ENCODE peak calls at places on chromosomes 16 and 17, in four cellular contexts. M is K562, D is HepG2, Z is GM12878. G is an unnamed sample.

GRCh38 chr16:28166394-28167208 is 45.2 kb downstream of the XPO6 start:
- DNase-seq in M (no peak), D (peak; percentile 52), Z (no peak), G (no peak)

GRCh38 chr17:67435122-67435521 is 58.0 kb downstream of the PITPNC1 start:
- DNase-seq in M (no peak), D (peak; percentile 10), Z (no peak), G (no peak)

GRCh38 chr16:72311426-72311825 is 139.5 kb upstream of the PMFBP1 start:
- DNase-seq in M (no peak), D (no peak), Z (no peak), G (no peak)

GRCh38 chr17:28008526-28008925 is 34.0 kb upstream of the NLK start:
- DNase-seq in M (peak; percentile 66), D (peak; percentile 16), Z (no peak), G (peak; percentile 28)

GRCh38 chr17:67059372-67059771 is 15.0 kb downstream of the CACNG1 start:
- DNase-seq in M (no peak), D (no peak), Z (no peak), G (no peak)

GRCh38 chr17:60959011-60959410 is 281.4 kb downstream of the BCAS3 start:
- DNase-seq in M (no peak), D (no peak), Z (no peak), G (no peak)

GRCh38 chr17:62703776-62704380 is 76.4 kb downstream of the MRC2 start:
- DNase-seq in M (peak; percentile 78), D (no peak), Z (no peak), G (peak; percentile 88)

GRCh38 chr16:86836503-86837125 is 258.3 kb downstream of the FOXL1 start:
- DNase-seq in M (no peak), D (no peak), Z (no peak), G (no peak)

GRCh38 chr17:47686276-47686635 is 7.7 kb upstream of the TBKBP1 start:
- DNase-seq in M (no peak), D (no peak), Z (no peak), G (no peak)

GRCh38 chr16:68368602-68368944 is 57.8 kb downstream of the PRMT7 start:
- DNase-seq in M (no peak), D (no peak), Z (no peak), G (no peak)

GRCh38 chr17:16301963-16302855 is 51.1 kb downstream of the CENPV start:
- DNase-seq in M (no peak), D (no peak), Z (no peak), G (no peak)

GRCh38 chr17:46896991-46897390 is 26.0 kb upstream of the GOSR2 start:
- DNase-seq in M (no peak), D (no peak), Z (no peak), G (no peak)

GRCh38 chr16:55526448-55526847 is 17.6 kb downstream of the LPCAT2 start:
- DNase-seq in M (no peak), D (no peak), Z (no peak), G (no peak)

GRCh38 chr16:30761427-30761927 is 385 bp downstream of the CFAP119 start:
- DNase-seq in M (peak; percentile 58), D (no peak), Z (no peak), G (peak; percentile 64)

GRCh38 chr17:61345825-61346628 is 53.6 kb upstream of the TBX2 start:
- DNase-seq in M (no peak), D (no peak), Z (no peak), G (no peak)

GRCh38 chr16:73993878-73994277 is 302.7 kb upstream of the PSMD7 start:
- DNase-seq in M (no peak), D (no peak), Z (no peak), G (no peak)

GRCh38 chr17:57906910-57907309 is 48.3 kb downstream of the CUEDC1 start:
- DNase-seq in M (no peak), D (peak; percentile 88), Z (no peak), G (no peak)

GRCh38 chr16:22320572-22321339 is 23.5 kb downstream of the POLR3E start:
- DNase-seq in M (no peak), D (no peak), Z (no peak), G (no peak)

GRCh38 chr16:20814761-20815160 is 8.4 kb downstream of the REXO5 start:
- DNase-seq in M (no peak), D (no peak), Z (no peak), G (no peak)

GRCh38 chr17:57004944-57005579 is 27.1 kb downstream of the SCPEP1 start:
- DNase-seq in M (peak; percentile 34), D (no peak), Z (peak; percentile 71), G (peak; percentile 43)

GRCh38 chr17:64938925-64939474 is 19.7 kb upstream of the LRRC37A3 start:
- DNase-seq in M (peak; percentile 71), D (peak; percentile 58), Z (no peak), G (peak; percentile 68)

GRCh38 chr17:2421315-2422147 is 20.7 kb upstream of the MNT start:
- DNase-seq in M (no peak), D (no peak), Z (no peak), G (no peak)

GRCh38 chr17:73546770-73547345 is 97.4 kb downstream of the SDK2 start:
- DNase-seq in M (peak; percentile 64), D (peak; percentile 13), Z (no peak), G (peak; percentile 40)

GRCh38 chr17:69047368-69048263 is 13.1 kb downstream of the ABCA9 start:
- DNase-seq in M (peak; percentile 68), D (peak; percentile 100), Z (no peak), G (no peak)

GRCh38 chr17:57108656-57109392 is 23.8 kb downstream of the AKAP1 start:
- DNase-seq in M (no peak), D (no peak), Z (no peak), G (no peak)

GRCh38 chr16:88455610-88456355 is 2.7 kb downstream of the ZFPM1 start:
- DNase-seq in M (peak; percentile 64), D (peak; percentile 57), Z (peak; percentile 81), G (no peak)
- TF ChIP-seq TARDBP in M (peak; percentile 59), D (no peak), Z (no peak), G (no peak)

DNA sequence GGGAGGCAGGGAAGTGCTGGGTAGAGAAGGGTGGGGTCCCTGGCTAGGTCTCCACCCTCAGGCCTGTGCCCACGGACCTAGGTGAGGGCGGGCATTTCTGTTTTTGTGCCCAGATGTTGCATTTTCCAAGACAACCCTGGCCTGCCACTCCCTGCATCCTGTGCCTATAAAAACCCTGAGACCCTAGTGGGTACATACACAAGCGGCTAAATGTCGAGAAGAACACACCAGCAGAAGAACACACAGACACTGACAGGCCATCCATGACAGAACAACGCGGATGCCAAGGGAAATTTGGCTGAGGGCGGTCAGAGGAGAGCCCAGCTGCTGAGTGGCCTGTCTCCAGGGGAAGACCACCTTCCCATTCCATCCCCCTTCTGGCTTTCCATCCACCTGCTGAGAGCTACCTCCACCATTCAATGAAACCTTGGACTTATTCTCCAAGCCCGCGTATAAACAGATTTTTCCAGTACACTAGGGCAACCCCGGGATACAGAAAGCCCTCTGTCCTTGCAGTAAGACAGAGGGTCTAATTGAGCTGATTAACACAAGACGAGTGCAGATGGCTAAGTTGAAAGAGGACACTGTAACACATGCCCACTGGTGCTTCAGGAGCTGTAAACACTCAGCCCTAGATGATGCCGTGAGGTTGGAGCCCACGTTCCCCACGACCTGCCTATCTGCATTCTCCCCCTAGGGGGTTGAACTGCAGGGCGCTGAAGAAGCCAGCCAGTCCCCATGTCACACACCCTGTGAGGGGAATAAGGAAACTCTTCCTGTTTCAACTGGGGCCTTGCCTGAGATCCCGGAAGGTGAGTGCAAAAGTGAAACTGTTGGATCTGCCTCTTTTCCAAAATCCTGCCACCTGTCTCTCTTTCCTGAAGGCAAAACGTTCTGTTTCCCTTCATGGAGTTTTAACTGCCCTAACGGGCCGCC is 147.2 kb upstream of the COX10 start:
- DNase-seq in M (no peak), D (no peak), Z (no peak), G (no peak)
- TF ChIP-seq BHLHE40 in M (no peak), D (no peak), Z (no peak), G (no peak)

GRCh38 chr17:5615476-5615875 is 31.2 kb upstream of the NLRP1 start:
- DNase-seq in M (no peak), D (no peak), Z (no peak), G (no peak)
- TF ChIP-seq TARDBP in M (no peak), D (no peak), Z (no peak), G (no peak)

DNA sequence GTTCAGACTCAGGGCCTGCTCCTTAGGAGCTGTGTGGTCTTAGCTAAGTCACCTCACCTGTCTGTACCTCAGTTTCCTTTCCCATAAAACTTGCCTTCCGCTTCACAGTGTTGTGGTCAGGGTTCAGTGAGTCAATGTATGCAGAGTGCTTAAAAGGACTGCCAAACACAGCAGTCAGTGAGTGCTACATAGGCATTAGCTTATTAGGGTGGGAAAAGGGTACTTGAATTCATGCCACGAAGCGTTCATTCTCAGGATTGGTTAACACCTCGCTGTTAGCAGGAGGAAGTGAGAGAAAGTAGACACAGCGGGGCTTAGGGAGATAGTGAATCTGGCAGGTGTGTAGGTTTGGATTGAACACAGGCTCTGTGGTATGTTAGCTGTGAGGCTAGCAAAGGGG is 155.2 kb downstream of the SHISA9 start:
- DNase-seq in M (no peak), D (no peak), Z (peak; percentile 45), G (no peak)
- TF ChIP-seq BHLHE40 in M (no peak), D (no peak), Z (peak; percentile 54), G (no peak)

GRCh38 chr17:18259621-18260331 is 686 bp upstream of the MIEF2 start:
- DNase-seq in M (no peak), D (peak; percentile 34), Z (no peak), G (no peak)
- TF ChIP-seq TARDBP in M (no peak), D (no peak), Z (no peak), G (no peak)

DNA sequence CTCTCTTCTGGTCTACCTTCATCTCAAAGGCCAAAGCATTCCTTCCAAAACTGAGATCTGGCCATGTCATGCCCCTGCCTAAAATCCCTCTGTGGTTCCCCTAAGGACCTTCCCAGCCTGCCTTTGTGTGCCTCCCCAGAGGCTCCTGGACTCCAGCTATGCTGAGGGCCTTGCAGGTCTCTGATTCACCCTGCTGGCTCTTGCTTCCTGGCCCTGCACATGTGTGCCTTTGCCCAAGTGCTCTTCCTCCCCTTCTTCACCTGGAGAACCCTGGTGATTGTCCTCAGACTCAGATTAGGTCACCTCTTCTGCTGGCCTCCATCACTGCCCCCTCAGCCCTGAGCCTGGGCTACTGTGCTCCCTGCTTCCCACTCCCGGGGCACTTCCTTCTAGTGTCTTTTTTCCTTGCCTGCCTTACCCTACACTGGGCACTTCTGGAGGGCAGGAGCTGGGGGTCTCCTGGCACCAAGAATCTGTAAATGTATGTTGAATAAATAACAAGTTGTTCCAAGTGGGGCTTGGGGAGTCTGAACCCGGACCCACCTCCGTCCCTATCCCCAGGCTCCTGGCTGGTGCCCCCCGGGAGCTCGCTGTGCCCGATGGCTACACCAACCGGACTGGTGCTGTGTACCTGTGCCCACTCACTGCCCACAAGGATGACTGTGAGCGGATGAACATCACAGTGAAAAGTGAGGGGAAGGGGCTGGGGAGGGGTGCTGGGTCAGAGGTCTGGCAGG is 7.8 kb downstream of the ITGA3 start:
- DNase-seq in M (no peak), D (no peak), Z (no peak), G (no peak)
- TF ChIP-seq BHLHE40 in M (no peak), D (no peak), Z (no peak), G (no peak)

G was measured in HEK293T.